ENCODE peak calls at places on chromosomes 7 and 10, in seven cellular contexts. C, O, Z, K, Q, X and P are unnamed samples.

GRCh38 chr7:157151626-157152339 is 13.1 kb downstream of the UBE3C start:
- DNase-seq in O (no peak), X (no peak), C (no peak), Z (no peak), K (no peak), Q (no peak), P (no peak)

GRCh38 chr10:59905066-59905734 is 1.2 kb downstream of the CCDC6 start:
- DNase-seq in Z (peak), K (no peak), C (peak), Q (no peak), X (peak), O (no peak), P (no peak)

GRCh38 chr7:1530946-1531262 is 402 bp downstream of the MAFK start:
- DNase-seq in O (peak), Q (no peak), Z (no peak), X (no peak), C (no peak), K (no peak), P (no peak)

GRCh38 chr10:91210014-91210413 is 10.4 kb upstream of the PCGF5 start:
- DNase-seq in C (no peak), Q (no peak), K (no peak), X (no peak), O (no peak), Z (no peak), P (no peak)

GRCh38 chr7:244981-245380 is 45.0 kb upstream of the FOXL3 start:
- DNase-seq in Q (no peak), K (no peak), X (no peak), O (no peak), Z (no peak), C (no peak), P (no peak)

GRCh38 chr7:55427279-55427788 is 62.2 kb downstream of the LANCL2 start:
- DNase-seq in Z (no peak), C (no peak), X (no peak), K (no peak), O (no peak), Q (no peak), P (no peak)

GRCh38 chr7:37405603-37406122 is 43.0 kb downstream of the ELMO1 start:
- DNase-seq in Z (no peak), Q (no peak), O (no peak), K (no peak), X (no peak), C (no peak), P (no peak)

GRCh38 chr10:38119038-38119437 is 24.9 kb downstream of the ZNF37A start:
- DNase-seq in C (no peak), Z (no peak), X (no peak), O (no peak), K (no peak), Q (no peak), P (no peak)

GRCh38 chr10:119493155-119493554 is 49.4 kb downstream of the RGS10 start:
- DNase-seq in C (no peak), Z (no peak), Q (no peak), X (no peak), O (no peak), K (no peak), P (no peak)

GRCh38 chr7:2641406-2642393 is 9.9 kb downstream of the TTYH3 start:
- DNase-seq in X (peak), Q (no peak), C (peak), O (no peak), K (peak), Z (peak), P (peak)

GRCh38 chr10:109287858-109288257 is 635.5 kb downstream of the XPNPEP1 start:
- DNase-seq in Z (no peak), K (no peak), C (no peak), X (no peak), O (no peak), Q (no peak), P (no peak)

GRCh38 chr10:83273035-83273434 is 866.3 kb upstream of the GHITM start:
- DNase-seq in C (no peak), X (no peak), K (no peak), Z (no peak), Q (no peak), O (no peak), P (no peak)

GRCh38 chr7:3028071-3028766 is 15.4 kb downstream of the CARD11 start:
- DNase-seq in X (peak), O (no peak), K (no peak), Z (no peak), C (peak), Q (peak), P (peak)

GRCh38 chr7:54839538-54840213 is 80.7 kb upstream of the SEC61G start:
- DNase-seq in C (peak), X (peak), Z (no peak), O (no peak), K (no peak), Q (peak), P (peak)

GRCh38 chr7:11833431-11833830 is 1.4 kb upstream of the THSD7A start:
- DNase-seq in O (no peak), K (no peak), Z (no peak), C (no peak), Q (no peak), X (no peak), P (no peak)

GRCh38 chr10:55370021-55370420 is 569.0 kb upstream of the PCDH15 start:
- DNase-seq in Z (no peak), C (peak), K (no peak), O (no peak), X (peak), Q (no peak), P (no peak)

GRCh38 chr10:6461961-6462360 is 118.1 kb downstream of the PRKCQ start:
- DNase-seq in X (no peak), O (no peak), Z (no peak), C (no peak), K (no peak), Q (no peak), P (no peak)

GRCh38 chr10:31759124-31759798 is 169.4 kb downstream of the ARHGAP12 start:
- DNase-seq in C (peak), Z (peak), K (no peak), X (peak), O (peak), Q (peak), P (no peak)

GRCh38 chr7:3309140-3309539 is 8.1 kb downstream of the SDK1 start:
- DNase-seq in X (peak), Z (no peak), O (no peak), C (peak), Q (no peak), K (no peak), P (no peak)

GRCh38 chr7:84364708-84365107 is 170.1 kb upstream of the SEMA3A start:
- DNase-seq in Z (no peak), O (no peak), C (peak), Q (no peak), K (peak), X (peak), P (peak)

GRCh38 chr7:29113384-29114102 is 32.8 kb downstream of the CPVL start:
- DNase-seq in K (no peak), X (peak), Q (peak), O (no peak), Z (no peak), C (peak), P (no peak)

GRCh38 chr7:8035190-8035589 is 66.6 kb downstream of the GLCCI1 start:
- DNase-seq in O (no peak), C (no peak), Q (no peak), Z (no peak), K (no peak), X (no peak), P (no peak)

GRCh38 chr7:125651823-125652528 is 722.4 kb upstream of the POT1 start:
- DNase-seq in Z (no peak), K (no peak), C (no peak), X (no peak), Q (no peak), O (no peak), P (no peak)

GRCh38 chr10:69492746-69493462 is 41.6 kb downstream of the TSPAN15 start:
- DNase-seq in O (no peak), Q (no peak), K (no peak), Z (no peak), C (no peak), X (no peak), P (no peak)

GRCh38 chr10:43172645-43173044 is 34.4 kb downstream of the CSGALNACT2 start:
- DNase-seq in O (no peak), C (no peak), K (no peak), Q (no peak), X (no peak), Z (no peak), P (no peak)

GRCh38 chr10:116767235-116767634 is 24.9 kb upstream of the HSPA12A start:
- DNase-seq in K (no peak), C (no peak), Z (no peak), O (no peak), X (peak), Q (peak), P (no peak)

GRCh38 chr7:30225863-30226361 is 58.5 kb upstream of the ZNRF2 start:
- DNase-seq in Q (no peak), X (peak), Z (peak), K (no peak), O (no peak), C (peak), P (peak)

GRCh38 chr10:52740913-52741675 is 31.5 kb downstream of the MBL2 start:
- DNase-seq in Q (peak), K (no peak), C (peak), Z (no peak), O (no peak), X (peak), P (no peak)

GRCh38 chr7:127876393-127876792 is 154.8 kb downstream of the LRRC4 start:
- DNase-seq in Z (no peak), K (no peak), C (peak), O (no peak), Q (no peak), X (peak), P (no peak)

GRCh38 chr10:69769395-69769989 is 32.2 kb upstream of the COL13A1 start:
- DNase-seq in O (no peak), Q (peak), K (peak), X (peak), Z (no peak), C (peak), P (peak)

GRCh38 chr7:34928052-34928451 is 109.2 kb downstream of the DPY19L1 start:
- DNase-seq in Z (no peak), Q (no peak), O (peak), K (no peak), C (peak), X (no peak), P (no peak)

GRCh38 chr10:113303747-113304146 is 249.1 kb upstream of the HABP2 start:
- DNase-seq in K (no peak), Z (no peak), O (no peak), Q (no peak), C (peak), X (peak), P (peak)

GRCh38 chr10:12605580-12606405 is 256.4 kb downstream of the CAMK1D start:
- DNase-seq in X (peak), O (peak), C (peak), Z (peak), K (peak), Q (peak), P (no peak)

GRCh38 chr10:29866356-29866755 is 193.0 kb downstream of the JCAD start:
- DNase-seq in O (no peak), Z (no peak), C (no peak), X (no peak), Q (no peak), K (no peak), P (no peak)

GRCh38 chr7:25564980-25565379 is 336.7 kb upstream of the NPVF start:
- DNase-seq in Z (no peak), Q (no peak), C (no peak), X (no peak), O (no peak), K (no peak), P (no peak)
- H3K4me3 ChIP-seq in Z (no peak), Q (no peak), C (no peak), X (no peak), O (no peak), K (no peak), P (no peak)

GRCh38 chr7:42693722-42694121 is 218.1 kb downstream of the C7orf25 start:
- DNase-seq in Q (no peak), O (no peak), K (no peak), X (no peak), C (no peak), Z (no peak), P (no peak)

GRCh38 chr7:42699415-42700178 is 212.3 kb downstream of the C7orf25 start:
- DNase-seq in C (no peak), O (no peak), Z (no peak), X (no peak), K (no peak), Q (no peak), P (no peak)

GRCh38 chr7:42691030-42691639 is 220.7 kb downstream of the C7orf25 start:
- DNase-seq in K (no peak), Z (no peak), C (peak), Q (peak), O (no peak), X (peak), P (no peak)

GRCh38 chr7:42692609-42693008 is 219.3 kb downstream of the C7orf25 start:
- DNase-seq in O (no peak), K (no peak), Z (no peak), X (peak), Q (no peak), C (no peak), P (peak)

DNA sequence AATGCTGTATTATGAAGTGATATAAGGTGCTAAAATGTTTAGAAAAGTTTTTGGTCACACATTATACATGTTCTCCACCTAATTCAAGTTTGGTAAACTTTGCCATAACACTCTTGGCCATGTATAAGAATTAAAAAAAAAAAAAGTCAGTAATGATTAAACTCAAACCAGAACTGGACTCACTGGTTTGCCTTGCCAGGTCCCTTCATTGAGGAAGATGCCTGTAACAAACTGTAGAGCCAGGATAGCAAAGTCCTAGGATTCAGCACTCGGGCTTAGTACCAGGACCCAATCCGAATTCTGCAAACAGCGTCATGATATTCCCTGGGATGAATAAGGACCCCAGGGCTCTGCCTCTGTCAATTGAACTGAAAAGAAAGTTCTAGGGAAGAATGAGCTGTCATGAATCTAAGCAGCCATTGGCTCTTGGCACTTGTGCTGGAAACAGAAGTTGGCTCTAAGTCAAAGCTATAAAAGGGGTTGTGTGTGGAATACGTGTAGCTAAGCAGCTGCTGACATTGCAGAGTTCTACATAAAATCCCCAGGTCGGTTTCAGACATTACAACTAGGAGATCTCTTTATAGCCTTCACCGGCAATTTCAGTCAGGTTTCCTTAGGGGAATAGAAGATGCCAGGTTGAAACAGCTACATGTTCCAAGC is 216.8 kb downstream of the C7orf25 start:
- DNase-seq in X (peak), Q (no peak), K (no peak), O (no peak), C (peak), Z (no peak), P (peak)
- H3K4me3 ChIP-seq in X (no peak), Q (no peak), K (no peak), O (no peak), C (no peak), Z (no peak), P (no peak)

DNA sequence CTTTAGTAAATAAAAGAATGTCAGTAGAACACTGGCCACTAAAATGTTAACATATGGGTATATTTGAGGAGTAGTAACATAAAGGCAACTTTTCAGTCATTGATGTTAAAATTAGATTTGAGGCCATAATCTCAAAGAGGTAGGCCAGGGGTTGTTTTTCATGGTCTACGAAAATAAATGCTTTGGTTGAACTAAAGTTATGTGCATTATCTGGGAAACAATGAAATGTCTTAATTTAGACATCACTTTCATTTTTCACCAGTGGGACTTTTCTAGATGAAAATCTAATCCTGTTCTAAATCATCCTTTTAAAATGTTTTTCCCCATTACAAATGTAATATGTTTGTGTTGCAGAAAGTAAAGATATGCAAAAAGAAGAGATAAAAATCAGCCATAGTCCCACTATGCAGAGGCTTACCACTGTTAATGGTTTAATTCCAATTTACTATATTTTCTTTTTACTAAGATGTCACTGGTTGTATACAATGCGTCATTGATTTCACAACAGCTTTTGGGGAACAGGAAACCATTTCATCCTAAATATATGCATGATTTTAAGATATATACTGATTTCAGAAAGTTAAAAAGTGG is 64.3 kb downstream of the ARID5B start:
- DNase-seq in X (no peak), Z (no peak), C (no peak), O (no peak), Q (no peak), K (no peak), P (no peak)
- H3K4me3 ChIP-seq in X (no peak), Z (no peak), C (no peak), O (no peak), Q (no peak), K (no peak), P (no peak)

DNA sequence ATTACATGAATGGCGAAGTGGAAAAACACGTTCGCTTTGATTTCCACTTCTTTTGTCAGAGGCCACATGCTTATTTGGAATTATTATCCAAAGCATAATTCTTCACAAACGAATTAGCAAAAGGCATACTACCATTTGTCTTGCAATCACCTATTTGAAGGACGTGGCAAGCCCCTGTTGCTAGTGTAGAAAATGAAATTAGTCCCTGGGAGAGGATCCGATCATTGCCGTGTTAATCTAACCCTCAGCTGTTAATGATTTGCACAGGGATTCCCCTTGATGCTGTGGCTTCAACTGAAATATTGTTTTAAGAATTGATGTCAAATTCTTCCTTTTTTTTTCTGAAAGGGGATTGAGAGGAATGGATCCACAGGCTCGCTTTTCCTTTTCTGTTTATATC is 4.6 kb downstream of the AGMO start:
- DNase-seq in O (no peak), K (no peak), Z (no peak), X (peak), C (no peak), Q (peak), P (no peak)
- H3K4me3 ChIP-seq in O (no peak), K (no peak), Z (no peak), X (peak), C (no peak), Q (peak), P (no peak)

DNA sequence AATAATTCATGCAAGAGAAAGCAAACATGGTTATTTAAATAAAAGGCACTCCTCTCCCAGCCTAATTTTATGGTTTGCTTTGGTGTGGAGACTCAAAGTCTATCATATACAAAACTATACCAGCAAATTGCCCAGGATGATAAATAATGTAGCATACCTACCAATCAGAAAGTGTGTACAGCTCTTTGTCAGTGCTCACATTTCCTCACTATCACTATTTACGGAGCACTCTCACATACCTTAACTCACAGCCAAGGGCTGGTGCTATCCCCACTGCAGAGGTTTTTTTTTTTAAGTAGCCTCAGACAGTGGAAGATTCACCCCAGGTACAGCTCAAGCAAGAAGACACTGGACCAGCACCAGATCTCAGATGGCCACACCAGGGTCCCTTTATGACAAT is 2.5 kb downstream of the PDLIM1 start:
- DNase-seq in C (no peak), X (no peak), K (no peak), Q (no peak), Z (no peak), O (no peak), P (no peak)
- H3K4me3 ChIP-seq in C (peak), X (no peak), K (peak), Q (peak), Z (peak), O (no peak), P (no peak)

DNA sequence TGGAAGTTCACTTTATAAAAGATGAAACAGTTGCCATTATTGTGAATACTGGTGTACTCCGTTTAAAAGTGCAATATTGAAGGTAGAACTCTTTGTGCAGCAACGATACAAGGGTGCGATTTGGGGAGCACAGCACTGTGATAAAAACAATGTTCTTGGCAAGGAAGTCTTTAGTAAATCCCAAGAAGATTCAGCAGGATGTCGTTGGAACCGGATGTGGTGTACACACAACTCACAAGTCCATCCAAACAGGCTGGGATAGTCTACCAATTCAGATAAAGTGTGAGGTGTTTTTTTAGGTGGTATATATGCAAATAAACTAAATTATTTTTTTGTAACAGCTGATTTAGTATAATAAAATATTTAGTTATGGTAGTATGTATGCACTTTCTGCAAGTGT is 46.7 kb downstream of the ZNF777 start:
- DNase-seq in K (no peak), O (no peak), Q (no peak), X (no peak), Z (no peak), C (no peak), P (no peak)
- H3K4me3 ChIP-seq in K (no peak), O (no peak), Q (no peak), X (no peak), Z (no peak), C (no peak), P (no peak)

GRCh38 chr10:124739996-124740373 is 4.2 kb downstream of the FAM53B start:
- DNase-seq in C (no peak), X (no peak), O (no peak), K (no peak), Q (no peak), Z (no peak), P (no peak)
- H3K4me3 ChIP-seq in C (peak), X (no peak), O (peak), K (no peak), Q (no peak), Z (no peak), P (no peak)

DNA sequence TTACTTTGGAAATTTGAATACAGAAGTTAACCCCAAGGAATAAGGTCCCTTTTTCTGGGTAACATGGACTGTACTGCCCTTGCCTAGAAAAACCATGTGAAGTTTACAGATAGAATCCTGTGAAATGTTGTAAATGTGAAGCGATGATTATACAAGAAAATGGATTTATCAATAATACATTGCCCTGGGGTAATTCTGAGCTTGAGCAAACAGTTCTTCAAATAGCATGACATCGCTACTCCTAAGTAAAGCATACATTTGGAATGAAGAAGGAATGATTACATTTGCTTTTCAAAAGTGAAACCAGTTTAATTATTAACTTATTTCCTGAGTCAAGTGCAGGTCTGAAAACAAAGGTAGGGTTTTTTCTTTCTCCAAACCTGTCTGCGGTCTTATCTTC is 43.3 kb upstream of the FZD8 start:
- DNase-seq in C (no peak), Z (no peak), K (no peak), O (no peak), Q (peak), X (no peak), P (no peak)
- H3K4me3 ChIP-seq in C (no peak), Z (no peak), K (no peak), O (no peak), Q (peak), X (no peak), P (no peak)